ENCODE peak calls at places on chromosomes 3 and 15, in ten cellular contexts. T is upper lobe of left lung; H is suprapubic skin; B is left ventricle myocardium inferior; S is MM.1S; I is hepatocyte; G is CD8-positive, alpha-beta T cell; V is psoas muscle; Y is Panc1; E is cardiac muscle cell. K is an unnamed sample.

GRCh38 chr15:91283155-91283554 is 183.1 kb downstream of the SV2B start:
- DNase-seq in T (no peak), H (no peak), B (no peak), S (no peak), I (no peak), G (no peak), V (no peak), Y (no peak), E (no peak), K (no peak)

GRCh38 chr15:91864669-91865068 is 11.2 kb downstream of the SLCO3A1 start:
- DNase-seq in T (no peak), H (no peak), B (peak; percentile 28), S (no peak), I (no peak), G (no peak), V (no peak), Y (no peak), E (peak; percentile 15), K (no peak)

GRCh38 chr3:28349397-28350000 is 875 bp upstream of the AZI2 start:
- DNase-seq in T (no peak), H (no peak), B (no peak), S (no peak), I (no peak), G (no peak), V (no peak), Y (no peak), E (no peak), K (no peak)

GRCh38 chr3:78496458-78496857 is 1271.3 kb downstream of the ROBO1 start:
- DNase-seq in T (no peak), H (no peak), B (no peak), S (no peak), I (no peak), G (no peak), V (no peak), Y (no peak), E (no peak), K (no peak)

GRCh38 chr3:121988146-121988545 is 33.9 kb downstream of the ILDR1 start:
- DNase-seq in T (no peak), H (no peak), B (no peak), S (no peak), I (no peak), G (no peak), V (no peak), Y (no peak), E (no peak), K (no peak)

GRCh38 chr3:44104668-44105321 is 136.9 kb upstream of the TOPAZ1 start:
- DNase-seq in T (no peak), H (no peak), B (no peak), S (peak; percentile 68), I (peak; percentile 84), G (no peak), V (no peak), Y (peak; percentile 15), E (no peak), K (no peak)

GRCh38 chr3:124745092-124745491 is 14.8 kb downstream of the UMPS start:
- DNase-seq in T (no peak), H (no peak), B (no peak), S (no peak), I (no peak), G (no peak), V (no peak), Y (no peak), E (no peak), K (no peak)

GRCh38 chr3:194330579-194330978 is 20.5 kb downstream of the CPN2 start:
- DNase-seq in T (no peak), H (no peak), B (peak; percentile 68), S (no peak), I (no peak), G (no peak), V (no peak), Y (no peak), E (no peak), K (no peak)

GRCh38 chr3:9902372-9903237 is at the start of gene IL17RE:
- DNase-seq in T (peak; percentile 87), H (no peak), B (no peak), S (no peak), I (no peak), G (no peak), V (no peak), Y (no peak), E (no peak), K (peak; percentile 20)

GRCh38 chr3:111803123-111803593 is 55.9 kb upstream of the PHLDB2 start:
- DNase-seq in T (no peak), H (peak; percentile 90), B (peak; percentile 41), S (no peak), I (peak; percentile 35), G (no peak), V (peak; percentile 85), Y (no peak), E (peak; percentile 5), K (no peak)

GRCh38 chr3:100063929-100064461 is 50.3 kb downstream of the FILIP1L start:
- DNase-seq in T (no peak), H (no peak), B (no peak), S (no peak), I (no peak), G (no peak), V (no peak), Y (no peak), E (no peak), K (no peak)

GRCh38 chr3:154243353-154243752 is 80.9 kb downstream of the DHX36 start:
- DNase-seq in T (no peak), H (no peak), B (no peak), S (no peak), I (no peak), G (no peak), V (no peak), Y (no peak), E (no peak), K (no peak)

GRCh38 chr3:63135362-63135761 is 142.7 kb upstream of the SYNPR start:
- DNase-seq in T (no peak), H (no peak), B (no peak), S (no peak), I (no peak), G (no peak), V (no peak), Y (no peak), E (peak; percentile 83), K (no peak)

GRCh38 chr15:79025802-79026201 is 64.8 kb downstream of the RASGRF1 start:
- DNase-seq in T (no peak), H (no peak), B (no peak), S (no peak), I (no peak), G (no peak), V (no peak), Y (no peak), E (no peak), K (no peak)

GRCh38 chr15:79023546-79023890 is 67.1 kb downstream of the RASGRF1 start:
- DNase-seq in T (no peak), H (no peak), B (no peak), S (no peak), I (no peak), G (no peak), V (no peak), Y (no peak), E (no peak), K (no peak)

GRCh38 chr15:79027532-79028410 is 62.8 kb downstream of the RASGRF1 start:
- DNase-seq in T (peak; percentile 55), H (no peak), B (no peak), S (no peak), I (no peak), G (no peak), V (no peak), Y (no peak), E (no peak), K (no peak)

GRCh38 chr15:79023918-79024317 is 66.7 kb downstream of the RASGRF1 start:
- DNase-seq in T (no peak), H (no peak), B (no peak), S (no peak), I (no peak), G (no peak), V (no peak), Y (no peak), E (no peak), K (no peak)

GRCh38 chr15:79025201-79025600 is 65.4 kb downstream of the RASGRF1 start:
- DNase-seq in T (no peak), H (no peak), B (no peak), S (no peak), I (no peak), G (no peak), V (no peak), Y (no peak), E (peak; percentile 14), K (peak; percentile 48)
- TF ChIP-seq CTCF in T (no peak), H (no peak), B (peak; percentile 12), S (peak; percentile 6), I (no peak), G (no peak), V (no peak), Y (no peak), E (peak; percentile 23), K (peak; percentile 48)

GRCh38 chr3:117589454-117589853 is 879.9 kb downstream of the TUSC7 start:
- DNase-seq in T (no peak), H (no peak), B (no peak), S (peak; percentile 22), I (no peak), G (no peak), V (no peak), Y (no peak), E (peak; percentile 16), K (no peak)

GRCh38 chr3:117586161-117586560 is 876.6 kb downstream of the TUSC7 start:
- DNase-seq in T (no peak), H (no peak), B (no peak), S (no peak), I (no peak), G (no peak), V (no peak), Y (no peak), E (no peak), K (no peak)

GRCh38 chr3:117587416-117587815 is 877.8 kb downstream of the TUSC7 start:
- DNase-seq in T (no peak), H (no peak), B (no peak), S (no peak), I (no peak), G (no peak), V (no peak), Y (no peak), E (peak; percentile 23), K (no peak)
- H3K4me3 ChIP-seq in T (no peak overlapping the region), H (no peak overlapping the region), B (no peak overlapping the region), S (no peak overlapping the region), I (no peak overlapping the region), G (no peak overlapping the region), V (no peak overlapping the region), Y (no peak overlapping the region), E (no peak overlapping the region), K (no peak overlapping the region)

GRCh38 chr3:88058322-88058592 is 548 bp downstream of the CGGBP1 start:
- DNase-seq in T (no peak), H (no peak), B (no peak), S (no peak), I (no peak), G (no peak), V (no peak), Y (no peak), E (no peak), K (no peak)
- H3K4me1 ChIP-seq in T (peaks cover 23% of the 10 kb centered on the region), H (peaks cover 40% of the 10 kb centered on the region), B (peaks cover 66% of the 10 kb centered on the region), S (peaks cover 14% of the 10 kb centered on the region), I (peaks cover 18% of the 10 kb centered on the region), G (peaks cover 45% of the 10 kb centered on the region), V (peaks cover 40% of the 10 kb centered on the region), Y (no peaks in the 10 kb centered on the region), E (peaks cover 26% of the 10 kb centered on the region), K (peaks cover 52% of the 10 kb centered on the region)

DNA sequence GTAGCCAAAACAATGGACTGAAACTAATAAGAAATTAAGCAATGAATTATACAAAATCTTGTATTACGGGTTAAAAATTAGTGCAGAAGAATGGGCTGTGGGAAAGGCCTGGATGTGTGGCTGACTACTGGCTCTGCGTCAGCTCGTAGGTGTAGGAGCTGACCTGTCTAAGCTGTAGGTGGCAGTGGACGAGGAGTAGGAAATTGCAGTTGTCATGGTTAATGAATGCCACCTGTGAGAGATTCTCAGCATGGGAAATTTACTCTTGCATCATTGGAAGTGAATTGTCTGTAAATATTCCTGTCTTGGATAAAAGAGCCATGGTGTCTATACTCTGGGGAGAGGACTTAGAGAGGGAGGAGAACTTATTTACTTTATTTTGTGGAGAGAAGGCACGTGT is 23.4 kb downstream of the CHRNA7 start:
- DNase-seq in T (no peak), H (no peak), B (no peak), S (no peak), I (peak; percentile 40), G (no peak), V (no peak), Y (no peak), E (no peak), K (no peak)
- TF ChIP-seq CTCF in T (no peak), H (no peak), B (no peak), S (no peak), I (no peak), G (no peak), V (no peak), Y (no peak), E (no peak), K (no peak)

K was measured in DND-41.